ENCODE peak calls at places on chromosome 14, in four cellular contexts. O is HTR-8/SVneo; A is stimulated activated naive CD8-positive, alpha-beta T cell treated with anti-CD3 and anti-CD28 coated beads, Interleukin-15, amount 100 ng/mL, for 72 hours; D is HEK293T. V is an unnamed sample.

GRCh38 chr14:103733651-103734050 is 18.0 kb downstream of the ZFYVE21 start:
- DNase-seq in O (no peak), D (no peak), A (no peak), V (no peak)

GRCh38 chr14:43003845-43004244 is 1397.2 kb downstream of the LRFN5 start:
- DNase-seq in O (no peak), D (peak), A (no peak), V (no peak)

GRCh38 chr14:60736494-60736893 is 1.9 kb downstream of the MNAT1 start:
- DNase-seq in O (peak), D (no peak), A (no peak), V (no peak)

GRCh38 chr14:41144370-41144769 is 462.3 kb upstream of the LRFN5 start:
- DNase-seq in A (no peak), D (no peak), O (no peak), V (no peak)

GRCh38 chr14:81172353-81172752 is 48.4 kb downstream of the GTF2A1 start:
- DNase-seq in A (no peak), O (no peak), D (no peak), V (no peak)

GRCh38 chr14:101025656-101026055 is 122.1 kb upstream of the RTL1 start:
- DNase-seq in O (no peak), A (no peak), D (no peak), V (no peak)

GRCh38 chr14:102584871-102585869 is 7.3 kb upstream of the RCOR1 start:
- DNase-seq in A (no peak), O (no peak), D (no peak), V (peak)

GRCh38 chr14:95133282-95133681 is 24.0 kb downstream of the DICER1 start:
- DNase-seq in A (no peak), O (no peak), D (no peak), V (peak)

GRCh38 chr14:22646570-22647254 is 2.6 kb upstream of the OR6J1 start:
- DNase-seq in D (no peak), O (peak), A (no peak), V (no peak)

GRCh38 chr14:51732494-51733080 is 80.9 kb downstream of the FRMD6 start:
- DNase-seq in O (no peak), A (no peak), D (no peak), V (no peak)

GRCh38 chr14:22379727-22380126 is 209.3 kb downstream of the DAD1 start:
- DNase-seq in A (no peak), D (no peak), O (no peak), V (no peak)

GRCh38 chr14:101992708-101993107 is 28.3 kb downstream of the DYNC1H1 start:
- DNase-seq in O (no peak), D (no peak), A (no peak), V (no peak)